ENCODE peak calls at places on chromosome 18, in five cellular contexts. X, O, U, L and A are unnamed samples.

GRCh38 chr18:50696929-50697328 is 122.9 kb downstream of the MRO start:
- DNase-seq in X (no peak), O (no peak), U (no peak), L (no peak), A (no peak)

GRCh38 chr18:11146238-11146946 is 3.0 kb downstream of the PIEZO2 start:
- DNase-seq in X (no peak), O (peak; percentile 63), U (no peak), L (no peak), A (no peak)

GRCh38 chr18:36017232-36017631 is 44.8 kb downstream of the RMP24 start:
- DNase-seq in X (no peak), O (no peak), U (no peak), L (no peak), A (no peak)

GRCh38 chr18:42929857-42930256 is 185.6 kb downstream of the RIT2 start:
- DNase-seq in X (no peak), O (no peak), U (peak; percentile 14), L (no peak), A (no peak)

GRCh38 chr18:43893001-43893637 is 615.8 kb upstream of the SYT4 start:
- DNase-seq in X (no peak), O (no peak), U (peak; percentile 91), L (no peak), A (no peak)

GRCh38 chr18:70044626-70045025 is 97.0 kb upstream of the CD226 start:
- DNase-seq in X (no peak), O (no peak), U (peak; percentile 94), L (no peak), A (no peak)

GRCh38 chr18:35497006-35497333 is 790 bp downstream of the INO80C start:
- DNase-seq in X (no peak), O (no peak), U (no peak), L (no peak), A (no peak)

GRCh38 chr18:48943736-48944527 is 6.8 kb downstream of the SMAD7 start:
- DNase-seq in X (no peak), O (no peak), U (peak; percentile 28), L (no peak), A (no peak)

GRCh38 chr18:62399781-62400308 is 74.7 kb downstream of the TNFRSF11A start:
- DNase-seq in X (no peak), O (no peak), U (peak; percentile 46), L (no peak), A (no peak)

GRCh38 chr18:10752407-10752806 is 226.6 kb downstream of the NAPG start:
- DNase-seq in X (no peak), O (no peak), U (no peak), L (no peak), A (no peak)

GRCh38 chr18:7467708-7468466 is 99.2 kb upstream of the PTPRM start:
- DNase-seq in X (no peak), O (no peak), U (no peak), L (no peak), A (no peak)

GRCh38 chr18:67977067-67977616 is 460.6 kb upstream of the DSEL start:
- DNase-seq in X (no peak), O (peak; percentile 19), U (no peak), L (no peak), A (peak; percentile 65)

GRCh38 chr18:63073481-63073880 is 246.1 kb downstream of the BCL2 start:
- DNase-seq in X (no peak), O (no peak), U (no peak), L (no peak), A (no peak)

GRCh38 chr18:55280515-55280914 is 307.5 kb downstream of the TCF4 start:
- DNase-seq in X (no peak), O (no peak), U (peak; percentile 51), L (no peak), A (no peak)

GRCh38 chr18:9631814-9632496 is 17.6 kb upstream of the PPP4R1 start:
- DNase-seq in X (no peak), O (no peak), U (peak; percentile 36), L (no peak), A (no peak)

GRCh38 chr18:136433-136832 is 21.9 kb upstream of the USP14 start:
- DNase-seq in X (no peak), O (no peak), U (no peak), L (no peak), A (no peak)

GRCh38 chr18:32717151-32717550 is 55.7 kb downstream of the KLHL14 start:
- DNase-seq in X (no peak), O (no peak), U (no peak), L (no peak), A (no peak)

GRCh38 chr18:11047156-11047555 is 102.2 kb downstream of the PIEZO2 start:
- DNase-seq in X (no peak), O (no peak), U (no peak), L (no peak), A (no peak)

GRCh38 chr18:24023185-24023814 is 8.7 kb downstream of the TTC39C start:
- DNase-seq in X (peak; percentile 53), O (no peak), U (no peak), L (no peak), A (no peak)

GRCh38 chr18:48826806-48827205 is 124.0 kb downstream of the SMAD7 start:
- DNase-seq in X (no peak), O (no peak), U (no peak), L (peak; percentile 15), A (peak; percentile 58)

GRCh38 chr18:39051013-39051412 is 1485.4 kb upstream of the CELF4 start:
- DNase-seq in X (no peak), O (no peak), U (no peak), L (no peak), A (no peak)

GRCh38 chr18:12271376-12272235 is 17.4 kb downstream of the CIDEA start:
- DNase-seq in X (peak; percentile 65), O (peak; percentile 93), U (peak; percentile 85), L (peak; percentile 73), A (no peak)

GRCh38 chr18:54736981-54737380 is 91.3 kb upstream of the RAB27B start:
- DNase-seq in X (no peak), O (no peak), U (no peak), L (no peak), A (no peak)

GRCh38 chr18:28127763-28128737 is 48.9 kb downstream of the CDH2 start:
- DNase-seq in X (no peak), O (no peak), U (no peak), L (no peak), A (no peak)

GRCh38 chr18:32358529-32358928 is 112.2 kb downstream of the GAREM1 start:
- DNase-seq in X (no peak), O (no peak), U (no peak), L (no peak), A (no peak)

GRCh38 chr18:45250479-45250878 is 364.8 kb upstream of the SLC14A2 start:
- DNase-seq in X (no peak), O (no peak), U (no peak), L (no peak), A (no peak)

GRCh38 chr18:45252474-45252873 is 362.8 kb upstream of the SLC14A2 start:
- DNase-seq in X (no peak), O (no peak), U (no peak), L (no peak), A (no peak)

GRCh38 chr18:45249306-45249705 is 366.0 kb upstream of the SLC14A2 start:
- DNase-seq in X (no peak), O (no peak), U (no peak), L (no peak), A (no peak)

GRCh38 chr18:45253973-45254372 is 361.3 kb upstream of the SLC14A2 start:
- DNase-seq in X (no peak), O (no peak), U (no peak), L (no peak), A (no peak)

DNA sequence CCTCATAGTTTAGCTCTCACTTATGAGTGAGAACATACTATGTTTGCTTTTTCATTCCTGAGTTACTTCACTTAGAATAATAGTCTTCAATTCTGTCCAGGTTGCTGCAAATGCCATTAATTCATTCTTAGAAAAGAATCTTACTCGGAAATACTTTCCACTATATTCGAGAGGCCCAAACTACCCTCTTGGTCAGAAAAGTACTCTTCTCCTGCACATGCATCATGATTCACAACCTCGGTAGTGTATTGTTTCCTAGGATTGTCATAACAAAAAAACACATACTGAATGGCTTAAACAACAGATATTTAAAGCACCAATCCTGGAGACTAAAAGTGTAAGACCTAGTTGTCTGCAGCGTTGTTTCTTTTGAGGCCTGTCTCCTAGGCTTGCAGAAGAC is 364.0 kb upstream of the SLC14A2 start:
- DNase-seq in X (no peak), O (no peak), U (no peak), L (no peak), A (no peak)
- H3K27me3 ChIP-seq in X (no peaks in the 10 kb centered on the region), O (no peaks in the 10 kb centered on the region), U (no peaks in the 10 kb centered on the region), L (no peaks in the 10 kb centered on the region), A (no peaks in the 10 kb centered on the region)

GRCh38 chr18:77127769-77128671 is 4.6 kb downstream of the MBP start:
- DNase-seq in X (peak; percentile 87), O (no peak), U (no peak), L (no peak), A (no peak)
- TF ChIP-seq POLR2AphosphoS5 in X (peak; percentile 95), O (no peak), U (no peak), L (no peak), A (peak; percentile 69)

GRCh38 chr18:45478889-45479288 is 136.4 kb upstream of the SLC14A2 start:
- DNase-seq in X (no peak), O (no peak), U (no peak), L (no peak), A (no peak)

GRCh38 chr18:45480219-45481015 is 134.9 kb upstream of the SLC14A2 start:
- DNase-seq in X (no peak), O (no peak), U (no peak), L (no peak), A (no peak)

GRCh38 chr18:45481846-45482245 is 133.4 kb upstream of the SLC14A2 start:
- DNase-seq in X (no peak), O (no peak), U (no peak), L (no peak), A (no peak)

DNA sequence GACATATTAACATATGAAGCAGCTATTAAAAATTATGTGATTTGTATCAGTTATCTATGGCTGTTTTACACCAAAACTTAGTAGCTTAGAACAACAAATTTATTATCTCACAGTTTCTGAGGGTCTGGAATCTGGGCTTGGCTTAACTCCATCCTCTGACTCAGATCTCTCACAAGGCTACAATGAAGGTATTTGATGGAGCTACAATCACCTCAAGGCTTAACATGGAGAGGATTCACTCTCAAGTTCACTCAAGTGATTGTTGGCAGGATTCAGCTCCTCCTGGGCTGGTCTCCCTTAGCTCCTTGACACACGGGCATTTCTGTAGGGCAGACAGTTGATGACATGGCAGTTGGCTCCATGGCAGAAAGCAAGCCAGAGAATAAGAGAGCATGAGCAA is 133.0 kb upstream of the SLC14A2 start:
- DNase-seq in X (no peak), O (no peak), U (no peak), L (no peak), A (no peak)
- H3K27me3 ChIP-seq in X (no peaks in the 10 kb centered on the region), O (no peaks in the 10 kb centered on the region), U (no peaks in the 10 kb centered on the region), L (no peaks in the 10 kb centered on the region), A (peaks cover 9% of the 10 kb centered on the region)

GRCh38 chr18:13622751-13623150 is 103.6 kb downstream of the FAM210A start:
- DNase-seq in X (no peak), O (no peak), U (no peak), L (no peak), A (no peak)
- TF ChIP-seq POLR2AphosphoS5 in X (no peak), O (no peak), U (no peak), L (no peak), A (no peak)